ENCODE peak calls at places on chromosomes 11 and 22, in ten cellular contexts. One of them, this sample, is unnamed.
A peak's percentile ranks its signal among the peaks of the same experiment; 100 is the strongest.

GRCh38 chr22:36279219-36279666 is 26.3 kb downstream of the APOL1 start:
- DNase-seq in upper lobe of right lung: no peak
- DNase-seq in A549: no peak
- DNase-seq in HCEC 1CT: no peak
- DNase-seq in stimulated activated CD4-positive, alpha-beta T cell treated with anti-CD3 and anti-CD28 coated beads, TNF-alpha, amount 100 ng/mL, for 1 hour: no peak
- DNase-seq in CD8-positive, alpha-beta memory T cell: no peak
- DNase-seq in iris pigment epithelial cell: peak; percentile 51
- DNase-seq in COLO829: no peak
- DNase-seq in COR-L47: no peak
- DNase-seq in CD14-positive monocyte: no peak
- DNase-seq in this sample: no peak

GRCh38 chr11:8531312-8531711 is 62.7 kb downstream of the STK33 start:
- DNase-seq in upper lobe of right lung: no peak
- DNase-seq in A549: no peak
- DNase-seq in HCEC 1CT: peak; percentile 7
- DNase-seq in stimulated activated CD4-positive, alpha-beta T cell treated with anti-CD3 and anti-CD28 coated beads, TNF-alpha, amount 100 ng/mL, for 1 hour: no peak
- DNase-seq in CD8-positive, alpha-beta memory T cell: no peak
- DNase-seq in iris pigment epithelial cell: no peak
- DNase-seq in COLO829: no peak
- DNase-seq in COR-L47: peak; percentile 77
- DNase-seq in CD14-positive monocyte: no peak
- DNase-seq in this sample: no peak

GRCh38 chr22:25366876-25367466 is 147.5 kb downstream of the CRYBB2 start:
- DNase-seq in upper lobe of right lung: no peak
- DNase-seq in A549: no peak
- DNase-seq in HCEC 1CT: no peak
- DNase-seq in stimulated activated CD4-positive, alpha-beta T cell treated with anti-CD3 and anti-CD28 coated beads, TNF-alpha, amount 100 ng/mL, for 1 hour: no peak
- DNase-seq in CD8-positive, alpha-beta memory T cell: no peak
- DNase-seq in iris pigment epithelial cell: no peak
- DNase-seq in COLO829: no peak
- DNase-seq in COR-L47: no peak
- DNase-seq in CD14-positive monocyte: no peak
- DNase-seq in this sample: no peak

GRCh38 chr11:45409587-45409986 is 123.4 kb upstream of the SYT13 start:
- DNase-seq in upper lobe of right lung: no peak
- DNase-seq in A549: no peak
- DNase-seq in HCEC 1CT: no peak
- DNase-seq in stimulated activated CD4-positive, alpha-beta T cell treated with anti-CD3 and anti-CD28 coated beads, TNF-alpha, amount 100 ng/mL, for 1 hour: no peak
- DNase-seq in CD8-positive, alpha-beta memory T cell: no peak
- DNase-seq in iris pigment epithelial cell: no peak
- DNase-seq in COLO829: no peak
- DNase-seq in COR-L47: no peak
- DNase-seq in CD14-positive monocyte: no peak
- DNase-seq in this sample: peak; percentile 52

GRCh38 chr11:81707881-81708280 is 1025.8 kb downstream of the FAM181B start:
- DNase-seq in upper lobe of right lung: no peak
- DNase-seq in A549: no peak
- DNase-seq in HCEC 1CT: no peak
- DNase-seq in stimulated activated CD4-positive, alpha-beta T cell treated with anti-CD3 and anti-CD28 coated beads, TNF-alpha, amount 100 ng/mL, for 1 hour: no peak
- DNase-seq in CD8-positive, alpha-beta memory T cell: no peak
- DNase-seq in iris pigment epithelial cell: no peak
- DNase-seq in COLO829: no peak
- DNase-seq in COR-L47: no peak
- DNase-seq in CD14-positive monocyte: no peak
- DNase-seq in this sample: no peak

GRCh38 chr22:17753401-17753989 is 20.8 kb downstream of the BID start:
- DNase-seq in upper lobe of right lung: no peak
- DNase-seq in A549: no peak
- DNase-seq in HCEC 1CT: no peak
- DNase-seq in stimulated activated CD4-positive, alpha-beta T cell treated with anti-CD3 and anti-CD28 coated beads, TNF-alpha, amount 100 ng/mL, for 1 hour: no peak
- DNase-seq in CD8-positive, alpha-beta memory T cell: no peak
- DNase-seq in iris pigment epithelial cell: peak; percentile 47
- DNase-seq in COLO829: no peak
- DNase-seq in COR-L47: no peak
- DNase-seq in CD14-positive monocyte: no peak
- DNase-seq in this sample: peak; percentile 55

GRCh38 chr11:71102251-71102995 is 150.0 kb downstream of the SHANK2 start:
- DNase-seq in upper lobe of right lung: no peak
- DNase-seq in A549: no peak
- DNase-seq in HCEC 1CT: no peak
- DNase-seq in stimulated activated CD4-positive, alpha-beta T cell treated with anti-CD3 and anti-CD28 coated beads, TNF-alpha, amount 100 ng/mL, for 1 hour: no peak
- DNase-seq in CD8-positive, alpha-beta memory T cell: no peak
- DNase-seq in iris pigment epithelial cell: no peak
- DNase-seq in COLO829: no peak
- DNase-seq in COR-L47: no peak
- DNase-seq in CD14-positive monocyte: no peak
- DNase-seq in this sample: no peak

GRCh38 chr11:64719406-64719805 is 3.6 kb downstream of the NRXN2 start:
- DNase-seq in upper lobe of right lung: peak; percentile 56
- DNase-seq in A549: no peak
- DNase-seq in HCEC 1CT: no peak
- DNase-seq in stimulated activated CD4-positive, alpha-beta T cell treated with anti-CD3 and anti-CD28 coated beads, TNF-alpha, amount 100 ng/mL, for 1 hour: no peak
- DNase-seq in CD8-positive, alpha-beta memory T cell: no peak
- DNase-seq in iris pigment epithelial cell: no peak
- DNase-seq in COLO829: no peak
- DNase-seq in COR-L47: no peak
- DNase-seq in CD14-positive monocyte: no peak
- DNase-seq in this sample: no peak

GRCh38 chr11:22454461-22454860 is 116.3 kb downstream of the SLC17A6 start:
- DNase-seq in upper lobe of right lung: no peak
- DNase-seq in A549: no peak
- DNase-seq in HCEC 1CT: peak; percentile 11
- DNase-seq in stimulated activated CD4-positive, alpha-beta T cell treated with anti-CD3 and anti-CD28 coated beads, TNF-alpha, amount 100 ng/mL, for 1 hour: no peak
- DNase-seq in CD8-positive, alpha-beta memory T cell: no peak
- DNase-seq in iris pigment epithelial cell: no peak
- DNase-seq in COLO829: peak; percentile 56
- DNase-seq in COR-L47: no peak
- DNase-seq in CD14-positive monocyte: no peak
- DNase-seq in this sample: no peak

GRCh38 chr11:69931994-69932910 is 113.0 kb upstream of the FGF3 start:
- DNase-seq in upper lobe of right lung: peak; percentile 40
- DNase-seq in A549: no peak
- DNase-seq in HCEC 1CT: no peak
- DNase-seq in stimulated activated CD4-positive, alpha-beta T cell treated with anti-CD3 and anti-CD28 coated beads, TNF-alpha, amount 100 ng/mL, for 1 hour: no peak
- DNase-seq in CD8-positive, alpha-beta memory T cell: no peak
- DNase-seq in iris pigment epithelial cell: no peak
- DNase-seq in COLO829: no peak
- DNase-seq in COR-L47: no peak
- DNase-seq in CD14-positive monocyte: peak; percentile 16
- DNase-seq in this sample: no peak

GRCh38 chr11:370087-370941 is 1.0 kb downstream of the B4GALNT4 start:
- DNase-seq in upper lobe of right lung: peak; percentile 65
- DNase-seq in A549: no peak
- DNase-seq in HCEC 1CT: no peak
- DNase-seq in stimulated activated CD4-positive, alpha-beta T cell treated with anti-CD3 and anti-CD28 coated beads, TNF-alpha, amount 100 ng/mL, for 1 hour: no peak
- DNase-seq in CD8-positive, alpha-beta memory T cell: no peak
- DNase-seq in iris pigment epithelial cell: no peak
- DNase-seq in COLO829: no peak
- DNase-seq in COR-L47: no peak
- DNase-seq in CD14-positive monocyte: no peak
- DNase-seq in this sample: no peak

GRCh38 chr11:45394294-45395085 is 108.3 kb upstream of the SYT13 start:
- DNase-seq in upper lobe of right lung: no peak
- DNase-seq in A549: no peak
- DNase-seq in HCEC 1CT: no peak
- DNase-seq in stimulated activated CD4-positive, alpha-beta T cell treated with anti-CD3 and anti-CD28 coated beads, TNF-alpha, amount 100 ng/mL, for 1 hour: no peak
- DNase-seq in CD8-positive, alpha-beta memory T cell: no peak
- DNase-seq in iris pigment epithelial cell: no peak
- DNase-seq in COLO829: no peak
- DNase-seq in COR-L47: no peak
- DNase-seq in CD14-positive monocyte: no peak
- DNase-seq in this sample: no peak

GRCh38 chr11:59758638-59759037 is 3.5 kb downstream of the STX3 start:
- DNase-seq in upper lobe of right lung: no peak
- DNase-seq in A549: no peak
- DNase-seq in HCEC 1CT: no peak
- DNase-seq in stimulated activated CD4-positive, alpha-beta T cell treated with anti-CD3 and anti-CD28 coated beads, TNF-alpha, amount 100 ng/mL, for 1 hour: no peak
- DNase-seq in CD8-positive, alpha-beta memory T cell: no peak
- DNase-seq in iris pigment epithelial cell: no peak
- DNase-seq in COLO829: no peak
- DNase-seq in COR-L47: no peak
- DNase-seq in CD14-positive monocyte: no peak
- DNase-seq in this sample: no peak

GRCh38 chr11:59755701-59756495 is 722 bp downstream of the STX3 start:
- DNase-seq in upper lobe of right lung: peak; percentile 91
- DNase-seq in A549: peak; percentile 70
- DNase-seq in HCEC 1CT: peak; percentile 80
- DNase-seq in stimulated activated CD4-positive, alpha-beta T cell treated with anti-CD3 and anti-CD28 coated beads, TNF-alpha, amount 100 ng/mL, for 1 hour: no peak
- DNase-seq in CD8-positive, alpha-beta memory T cell: peak; percentile 45
- DNase-seq in iris pigment epithelial cell: peak; percentile 79
- DNase-seq in COLO829: peak; percentile 80
- DNase-seq in COR-L47: peak; percentile 24
- DNase-seq in CD14-positive monocyte: peak; percentile 86
- DNase-seq in this sample: peak; percentile 86

This sample was measured in GM23248.